ENCODE peak calls at places on chromosomes 4 and X, in seven cellular contexts. T is SK-N-SH, I is tibial nerve, S is body of pancreas, C is Karpas-422, W is neural progenitor cell, O is heart left ventricle. Q is an unnamed sample.
A peak's percentile ranks its signal among the peaks of the same experiment; 100 is the strongest.

GRCh38 chrX:54415534-54416350 is 24.5 kb upstream of the TSR2 start:
- DNase-seq in T (no peak), W (peak; percentile 51), S (no peak), C (no peak), I (no peak), O (no peak), Q (peak; percentile 39)

GRCh38 chr4:151659631-151660030 is 101.2 kb downstream of the GATB start:
- DNase-seq in C (no peak), O (no peak), I (peak; percentile 56), S (no peak), T (no peak), W (no peak), Q (no peak)

GRCh38 chr4:1872918-1873269 is 1.7 kb downstream of the NSD2 start:
- DNase-seq in S (no peak), W (no peak), C (no peak), I (no peak), T (no peak), O (no peak), Q (no peak)

GRCh38 chr4:118313098-118313497 is 39.7 kb downstream of the PRSS12 start:
- DNase-seq in T (no peak), I (no peak), O (no peak), S (no peak), W (peak; percentile 16), C (no peak), Q (no peak)

GRCh38 chrX:46777971-46778810 is 19.3 kb upstream of the SLC9A7 start:
- DNase-seq in S (no peak), T (no peak), I (no peak), O (no peak), C (no peak), W (no peak), Q (no peak)

GRCh38 chr4:89254847-89255246 is 52.8 kb downstream of the GPRIN3 start:
- DNase-seq in S (peak; percentile 44), C (peak; percentile 59), O (no peak), T (peak; percentile 36), W (peak; percentile 47), I (no peak), Q (peak; percentile 21)

GRCh38 chrX:109760241-109760921 is 27.3 kb upstream of the ACSL4 start:
- DNase-seq in W (no peak), I (no peak), O (no peak), C (no peak), T (no peak), S (no peak), Q (no peak)

GRCh38 chr4:40842725-40843401 is 93.1 kb downstream of the NSUN7 start:
- DNase-seq in W (peak; percentile 61), I (no peak), S (no peak), T (no peak), O (no peak), C (no peak), Q (peak; percentile 19)

GRCh38 chrX:29090811-29091210 is 503.6 kb downstream of the IL1RAPL1 start:
- DNase-seq in S (no peak), O (no peak), I (no peak), T (no peak), C (no peak), W (peak; percentile 35), Q (no peak)
- H3K4me1 ChIP-seq in S (no peaks in the 10 kb centered on the region), O (no peaks in the 10 kb centered on the region), I (no peaks in the 10 kb centered on the region), T (no peaks in the 10 kb centered on the region), C (no peaks in the 10 kb centered on the region), W (peaks cover 5% of the 10 kb centered on the region), Q (no peaks in the 10 kb centered on the region)

DNA sequence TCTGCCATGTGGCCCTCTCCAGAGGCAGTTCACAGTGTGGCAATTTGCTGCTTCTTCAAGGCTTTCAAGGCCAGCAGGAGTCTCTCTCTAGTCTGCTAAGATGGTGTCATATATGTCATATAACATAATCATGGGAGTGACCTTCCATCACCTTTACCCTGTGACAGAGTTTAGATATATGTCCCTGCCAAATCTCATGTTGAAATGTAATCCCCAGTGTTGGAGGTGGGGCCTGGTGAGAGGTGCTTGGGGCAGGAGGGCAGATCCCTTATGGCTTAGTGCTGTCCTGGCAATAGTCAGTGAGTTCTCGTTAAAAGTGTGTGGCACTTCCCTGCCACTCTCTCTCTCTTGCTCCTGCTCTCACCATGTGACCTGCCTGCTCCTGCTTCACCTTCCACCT is 252.0 kb downstream of the PALLD start:
- DNase-seq in I (no peak), W (no peak), O (no peak), T (no peak), C (no peak), S (no peak), Q (no peak)
- H3K36me3 ChIP-seq in I (no peaks in the 10 kb centered on the region), W (no peaks in the 10 kb centered on the region), O (no peaks in the 10 kb centered on the region), T (no peaks in the 10 kb centered on the region), C (no peaks in the 10 kb centered on the region), S (no peaks in the 10 kb centered on the region), Q (peaks cover 9% of the 10 kb centered on the region)

GRCh38 chrX:32116047-32116446 is 1044.2 kb upstream of the FTHL17 start:
- DNase-seq in O (no peak), I (no peak), W (no peak), C (peak; percentile 39), S (no peak), T (no peak), Q (peak; percentile 6)

DNA sequence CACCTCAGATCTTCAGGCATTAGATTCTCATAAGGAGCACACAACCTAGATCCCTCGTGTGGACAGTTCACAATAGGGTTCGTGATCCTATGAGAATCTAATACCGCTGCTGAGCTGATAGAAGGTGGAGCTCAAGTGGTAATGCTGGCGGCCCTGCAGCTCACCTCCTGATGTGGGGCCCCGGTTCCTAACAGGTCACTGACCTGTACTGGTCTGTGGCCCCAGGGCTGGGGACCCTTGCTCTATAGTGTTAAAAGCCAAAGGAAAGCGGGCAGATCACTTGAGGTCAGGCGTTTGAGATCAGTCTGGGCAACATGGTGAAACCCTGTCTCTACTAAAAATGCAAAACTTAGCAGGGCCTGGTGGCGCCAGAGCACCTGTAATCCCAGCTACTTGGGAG is 1047.0 kb upstream of the FTHL17 start:
- DNase-seq in I (no peak), C (no peak), S (no peak), W (no peak), T (no peak), O (no peak), Q (no peak)
- H3K27ac ChIP-seq in I (no peak overlapping the region), C (no peak overlapping the region), S (no peak overlapping the region), W (no peak overlapping the region), T (no peak overlapping the region), O (no peak overlapping the region), Q (no peak overlapping the region)

GRCh38 chrX:56726609-56727008 is 2.4 kb upstream of the NBDY start:
- DNase-seq in C (peak; percentile 81), S (peak; percentile 23), O (no peak), W (peak; percentile 52), I (peak; percentile 7), T (peak; percentile 19), Q (peak; percentile 4)

GRCh38 chrX:56729152-56729557 is at the start of gene NBDY:
- DNase-seq in T (peak; percentile 35), C (peak; percentile 76), O (peak; percentile 38), I (peak; percentile 29), W (peak; percentile 62), S (peak; percentile 18), Q (peak; percentile 68)

GRCh38 chrX:56728321-56728720 is 722 bp upstream of the NBDY start:
- DNase-seq in I (no peak), C (peak; percentile 50), W (no peak), S (no peak), O (no peak), T (no peak), Q (no peak)

GRCh38 chrX:56727531-56727930 is 1.5 kb upstream of the NBDY start:
- DNase-seq in O (no peak), I (no peak), S (no peak), W (no peak), T (no peak), C (no peak), Q (no peak)

GRCh38 chrX:56728752-56729151 is 291 bp upstream of the NBDY start:
- DNase-seq in W (no peak), C (peak; percentile 63), T (no peak), S (peak; percentile 5), O (no peak), I (peak; percentile 5), Q (peak; percentile 14)
- H3K4me1 ChIP-seq in W (peaks cover 14% of the 10 kb centered on the region), C (peaks cover 26% of the 10 kb centered on the region), T (no peaks in the 10 kb centered on the region), S (no peaks in the 10 kb centered on the region), O (no peaks in the 10 kb centered on the region), I (peaks cover 10% of the 10 kb centered on the region), Q (no peaks in the 10 kb centered on the region)

GRCh38 chrX:13764284-13764683 is 29.7 kb downstream of the OFD1 start:
- DNase-seq in I (no peak), S (no peak), T (no peak), W (peak; percentile 52), C (no peak), O (no peak), Q (no peak)
- H3K36me3 ChIP-seq in I (no peaks in the 10 kb centered on the region), S (no peaks in the 10 kb centered on the region), T (peaks cover 66% of the 10 kb centered on the region), W (peaks cover 15% of the 10 kb centered on the region), C (peaks cover 80% of the 10 kb centered on the region), O (peaks cover 14% of the 10 kb centered on the region), Q (peaks cover 68% of the 10 kb centered on the region)

DNA sequence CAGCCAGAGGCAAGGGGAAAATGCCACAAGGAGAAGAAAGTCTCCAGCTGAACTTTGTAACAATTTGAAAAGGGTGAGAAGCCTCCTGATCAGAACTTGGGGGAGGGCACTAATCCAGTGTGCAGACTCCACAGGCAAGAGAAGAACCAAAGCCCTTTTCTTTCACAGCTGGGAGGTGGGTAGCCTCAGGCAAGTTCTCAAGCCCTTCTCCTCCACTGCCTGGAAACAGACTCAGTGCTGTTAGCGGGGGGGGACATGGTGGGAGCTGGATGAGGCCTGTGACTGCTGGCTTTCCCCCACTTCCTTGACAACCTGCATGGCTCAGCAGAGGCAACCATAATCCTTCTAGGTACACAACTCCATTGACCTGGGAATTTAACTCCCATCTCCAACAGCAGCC is 92.5 kb downstream of the LHFPL1 start:
- DNase-seq in O (no peak), S (no peak), W (no peak), C (no peak), I (no peak), T (no peak), Q (no peak)
- H3K27ac ChIP-seq in O (no peak overlapping the region), S (no peak overlapping the region), W (no peak overlapping the region), C (no peak overlapping the region), I (no peak overlapping the region), T (no peak overlapping the region), Q (no peak overlapping the region)

DNA sequence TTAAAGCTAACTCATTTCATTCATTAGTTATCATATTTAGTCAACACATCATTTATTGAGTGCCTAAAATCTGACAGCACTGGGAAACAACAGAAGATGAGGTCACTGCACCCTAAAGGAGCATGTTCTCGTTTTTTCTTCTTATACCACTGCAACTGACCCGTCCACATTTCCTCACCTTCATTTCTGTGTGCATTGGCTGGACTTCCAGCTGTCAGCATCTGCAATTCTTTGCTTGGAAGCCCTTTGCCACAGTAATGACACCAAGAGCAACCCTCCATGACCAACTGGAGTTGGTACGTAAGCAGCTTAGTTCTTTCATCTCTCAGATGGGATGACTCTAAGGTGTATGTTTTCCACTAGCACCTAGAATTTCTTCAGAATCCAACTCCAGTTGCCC is 13.2 kb downstream of the SHROOM3 start:
- DNase-seq in T (no peak), I (no peak), O (no peak), C (no peak), S (no peak), W (no peak), Q (no peak)
- H3K4me1 ChIP-seq in T (no peaks in the 10 kb centered on the region), I (peaks cover 39% of the 10 kb centered on the region), O (no peaks in the 10 kb centered on the region), C (no peaks in the 10 kb centered on the region), S (peaks cover 17% of the 10 kb centered on the region), W (peaks cover 40% of the 10 kb centered on the region), Q (peaks cover 3% of the 10 kb centered on the region)

Q was measured in SJCRH30.